ENCODE peak calls at places on chromosomes 12 and 14, in seven cellular contexts. V, Q, G, B, R, T and P are unnamed samples.

GRCh38 chr12:47963340-47964040 is at the start of gene TMEM106C:
- DNase-seq in V (peak; percentile 87), Q (peak; percentile 91), G (peak; percentile 97), B (peak; percentile 98), R (peak; percentile 95), T (peak; percentile 82), P (peak; percentile 76)

GRCh38 chr12:131604146-131604844 is 106.6 kb upstream of the SFSWAP start:
- DNase-seq in V (no peak), Q (no peak), G (no peak), B (no peak), R (no peak), T (no peak), P (no peak)

GRCh38 chr14:62039871-62040270 is 277.7 kb downstream of the SNAPC1 start:
- DNase-seq in V (no peak), Q (no peak), G (no peak), B (no peak), R (no peak), T (no peak), P (no peak)

GRCh38 chr14:99822800-99823455 is 29.7 kb downstream of the EML1 start:
- DNase-seq in V (no peak), Q (no peak), G (no peak), B (no peak), R (no peak), T (no peak), P (no peak)

GRCh38 chr14:60294670-60295069 is 45.6 kb downstream of the PPM1A start:
- DNase-seq in V (no peak), Q (no peak), G (no peak), B (no peak), R (no peak), T (no peak), P (no peak)

GRCh38 chr12:20625531-20625930 is 69.6 kb upstream of the SLCO1C1 start:
- DNase-seq in V (no peak), Q (no peak), G (no peak), B (no peak), R (no peak), T (no peak), P (no peak)

GRCh38 chr12:25241171-25242020 is 9.3 kb downstream of the KRAS start:
- DNase-seq in V (no peak), Q (peak; percentile 64), G (no peak), B (no peak), R (no peak), T (peak; percentile 24), P (no peak)

GRCh38 chr14:61103541-61104339 is 122.7 kb downstream of the SLC38A6 start:
- DNase-seq in V (peak; percentile 47), Q (peak; percentile 92), G (peak; percentile 51), B (peak; percentile 77), R (peak; percentile 76), T (peak; percentile 78), P (peak; percentile 49)

GRCh38 chr14:103023881-103024473 is 33.4 kb downstream of the CDC42BPB start:
- DNase-seq in V (no peak), Q (no peak), G (no peak), B (no peak), R (no peak), T (no peak), P (no peak)

GRCh38 chr14:63893701-63894458 is 41.1 kb downstream of the SYNE2 start:
- DNase-seq in V (no peak), Q (peak; percentile 45), G (peak; percentile 47), B (no peak), R (peak; percentile 86), T (no peak), P (peak; percentile 62)

GRCh38 chr14:88009486-88009885 is 4.6 kb downstream of the GPR65 start:
- DNase-seq in V (no peak), Q (no peak), G (no peak), B (no peak), R (no peak), T (no peak), P (no peak)

GRCh38 chr12:124463341-124463861 is 104.0 kb downstream of the NCOR2 start:
- DNase-seq in V (no peak), Q (no peak), G (peak; percentile 33), B (no peak), R (no peak), T (no peak), P (no peak)

GRCh38 chr12:65741662-65742480 is 82.4 kb upstream of the HMGA2 start:
- DNase-seq in V (no peak), Q (peak; percentile 34), G (peak; percentile 50), B (peak; percentile 23), R (no peak), T (peak; percentile 42), P (no peak)

GRCh38 chr12:53049582-53050318 is at the start of gene TNS2:
- DNase-seq in V (no peak), Q (peak; percentile 68), G (peak; percentile 84), B (peak; percentile 48), R (peak; percentile 95), T (peak; percentile 72), P (peak; percentile 87)
- TF ChIP-seq EP300 in V (no peak), Q (no peak), G (no peak), B (no peak), R (no peak), T (no peak), P (peak; percentile 58)

DNA sequence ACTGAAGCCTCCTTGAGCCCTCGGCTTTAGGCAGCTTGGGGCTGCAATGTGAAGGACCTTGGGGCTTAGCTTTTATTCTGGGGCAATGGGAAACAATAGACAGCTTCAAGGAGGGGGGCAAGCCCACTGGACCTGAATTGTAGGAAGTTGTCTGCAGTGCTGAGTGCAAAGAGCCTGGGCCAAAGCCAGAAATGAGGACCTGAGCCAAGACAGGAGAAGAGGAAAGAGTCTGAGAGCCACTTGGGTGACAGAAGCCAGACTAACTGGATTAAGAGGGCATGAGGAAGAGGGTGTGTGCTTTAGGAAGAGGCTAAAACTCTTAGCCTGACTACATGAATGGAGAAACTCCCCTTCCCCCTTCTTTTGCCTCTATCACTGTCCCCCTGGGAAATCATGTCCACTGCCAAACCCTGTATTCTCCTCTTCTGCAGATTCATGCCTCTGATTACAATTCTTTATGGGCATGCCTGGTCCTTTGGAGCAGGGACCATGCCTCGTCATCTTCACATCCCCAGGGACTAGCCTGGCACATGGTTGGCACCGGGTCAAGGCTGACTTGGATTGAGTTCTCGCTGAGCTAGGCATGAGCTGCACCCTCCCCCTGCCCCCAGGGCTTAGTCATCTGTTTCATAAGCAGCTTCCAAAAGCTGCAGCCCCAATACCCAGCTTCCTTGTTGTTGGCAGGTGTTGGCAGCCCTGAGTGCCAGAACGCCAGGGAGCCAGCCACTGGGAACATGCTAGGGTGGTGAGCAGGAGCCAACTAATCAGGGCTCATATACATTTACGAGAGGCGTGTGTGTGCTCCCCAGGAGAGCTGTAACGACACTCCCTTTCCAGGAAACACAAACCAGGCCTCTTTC is 27.8 kb upstream of the JDP2 start:
- DNase-seq in V (no peak), Q (peak; percentile 49), G (peak; percentile 73), B (no peak), R (peak; percentile 98), T (no peak), P (peak; percentile 78)
- TF ChIP-seq EP300 in V (no peak), Q (no peak), G (no peak), B (no peak), R (peak; percentile 23), T (no peak), P (no peak)

GRCh38 chr12:99528478-99528877 is 119.1 kb upstream of the GARIN6 start:
- DNase-seq in V (no peak), Q (no peak), G (no peak), B (no peak), R (no peak), T (no peak), P (no peak)

GRCh38 chr12:99529966-99530365 is 117.6 kb upstream of the GARIN6 start:
- DNase-seq in V (no peak), Q (no peak), G (no peak), B (no peak), R (no peak), T (no peak), P (no peak)
- TF ChIP-seq EP300 in V (no peak), Q (no peak), G (no peak), B (no peak), R (no peak), T (no peak), P (no peak)

GRCh38 chr12:106248849-106249371 is 1.1 kb upstream of the CKAP4 start:
- DNase-seq in V (no peak), Q (no peak), G (no peak), B (no peak), R (no peak), T (no peak), P (no peak)

GRCh38 chr12:106248177-106248848 is 493 bp upstream of the CKAP4 start:
- DNase-seq in V (no peak), Q (peak; percentile 65), G (peak; percentile 83), B (no peak), R (peak; percentile 85), T (peak; percentile 19), P (peak; percentile 67)

GRCh38 chr12:106249411-106250135 is 1.8 kb upstream of the CKAP4 start:
- DNase-seq in V (no peak), Q (no peak), G (no peak), B (no peak), R (no peak), T (no peak), P (no peak)

GRCh38 chr12:106246891-106247730 is 709 bp downstream of the CKAP4 start:
- DNase-seq in V (no peak), Q (peak; percentile 54), G (peak; percentile 82), B (peak; percentile 29), R (peak; percentile 83), T (no peak), P (peak; percentile 49)

GRCh38 chr12:106247731-106248176 is at the start of gene CKAP4:
- DNase-seq in V (no peak), Q (peak; percentile 74), G (peak; percentile 88), B (peak; percentile 67), R (peak; percentile 90), T (peak; percentile 30), P (peak; percentile 59)
- TF ChIP-seq EP300 in V (no peak), Q (no peak), G (no peak), B (no peak), R (no peak), T (no peak), P (no peak)

DNA sequence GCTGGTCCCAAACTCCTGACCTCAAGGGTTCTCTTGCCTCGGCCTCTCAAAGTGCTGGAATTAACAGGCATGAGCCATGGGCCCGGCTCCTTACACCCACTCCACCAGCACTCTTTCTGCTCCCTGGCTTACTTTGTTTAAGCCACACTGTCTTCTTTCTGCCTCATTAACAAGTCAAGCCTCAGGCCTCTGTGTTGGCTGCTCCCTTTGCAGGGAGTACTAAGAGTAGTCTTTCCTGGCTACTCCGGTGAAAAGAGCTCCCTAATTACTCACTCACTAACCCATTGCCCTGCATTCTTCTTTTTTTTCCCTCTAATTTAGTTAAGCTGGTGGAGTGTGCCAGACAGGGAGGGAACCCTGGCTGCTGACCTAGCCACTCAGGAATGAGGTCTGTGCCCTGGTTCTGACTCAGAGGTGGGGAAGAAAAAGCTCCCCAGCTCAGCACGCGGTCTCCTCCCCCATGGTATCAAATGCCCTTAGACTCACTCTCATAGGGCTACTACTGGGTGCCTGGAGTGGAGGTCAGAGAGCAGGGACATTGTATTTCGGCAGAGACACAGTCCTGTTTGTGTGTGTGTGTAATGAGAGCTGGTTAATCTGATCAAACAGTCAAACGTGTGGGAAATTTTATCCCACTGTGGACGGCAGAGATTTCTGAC is 19.8 kb downstream of the GALNT6 start:
- DNase-seq in V (peak; percentile 75), Q (peak; percentile 90), G (peak; percentile 85), B (no peak), R (peak; percentile 73), T (peak; percentile 84), P (no peak)
- TF ChIP-seq EP300 in V (no peak), Q (no peak), G (no peak), B (no peak), R (no peak), T (no peak), P (peak; percentile 32)

DNA sequence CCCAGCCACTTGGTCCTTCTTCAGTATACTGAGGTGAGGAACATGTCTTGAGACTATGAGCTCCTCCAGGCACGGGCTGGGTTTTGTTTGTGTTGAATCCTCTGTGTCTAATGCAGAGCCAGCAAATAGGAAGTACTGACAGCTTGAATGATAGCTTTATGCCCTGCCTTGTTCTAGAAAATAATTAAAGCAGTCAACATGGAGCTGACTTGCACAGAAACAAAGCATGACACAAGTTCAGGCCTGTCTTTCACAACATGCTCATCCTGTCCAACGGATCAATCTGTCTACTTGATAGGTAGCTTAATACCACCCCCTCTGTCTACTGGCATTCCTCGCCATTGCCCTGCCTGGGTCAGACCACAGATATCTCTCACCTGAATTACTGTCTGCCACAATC is 140.9 kb downstream of the ESRRB start:
- DNase-seq in V (no peak), Q (no peak), G (no peak), B (no peak), R (no peak), T (no peak), P (no peak)
- TF ChIP-seq EP300 in V (no peak), Q (no peak), G (no peak), B (no peak), R (no peak), T (no peak), P (no peak)